ENCODE peak calls at places on chromosome 5, in ten cellular contexts. W, L, Y, E, K, A, F, D, H and S are unnamed samples.

GRCh38 chr5:71483355-71483754 is 27.9 kb downstream of the BDP1 start:
- DNase-seq in W (no peak), L (no peak), Y (peak), E (no peak), K (no peak), A (peak), F (no peak), D (peak), H (no peak), S (peak)

GRCh38 chr5:38871790-38872551 is 26.2 kb downstream of the OSMR start:
- DNase-seq in W (no peak), L (peak), Y (peak), E (no peak), K (no peak), A (peak), F (no peak), D (peak), H (no peak), S (peak)

GRCh38 chr5:73831066-73831465 is 205.1 kb downstream of the ARHGEF28 start:
- DNase-seq in W (no peak), L (no peak), Y (no peak), E (no peak), K (no peak), A (no peak), F (no peak), D (no peak), H (no peak), S (no peak)

GRCh38 chr5:174589599-174589998 is 134.8 kb upstream of the MSX2 start:
- DNase-seq in W (no peak), L (no peak), Y (no peak), E (no peak), K (no peak), A (no peak), F (no peak), D (no peak), H (no peak), S (no peak)

GRCh38 chr5:69148981-69149675 is 17.8 kb upstream of the CCNB1 start:
- DNase-seq in W (no peak), L (no peak), Y (no peak), E (no peak), K (no peak), A (no peak), F (no peak), D (no peak), H (no peak), S (no peak)

GRCh38 chr5:54608423-54609085 is 91.0 kb downstream of the SNX18 start:
- DNase-seq in W (no peak), L (no peak), Y (peak), E (no peak), K (no peak), A (no peak), F (no peak), D (no peak), H (no peak), S (no peak)

GRCh38 chr5:90285581-90285980 is 124.0 kb downstream of the CETN3 start:
- DNase-seq in W (no peak), L (no peak), Y (no peak), E (no peak), K (no peak), A (no peak), F (no peak), D (no peak), H (no peak), S (no peak)

GRCh38 chr5:170743876-170744212 is 39.7 kb upstream of the GABRP start:
- DNase-seq in W (no peak), L (no peak), Y (no peak), E (no peak), K (no peak), A (no peak), F (no peak), D (no peak), H (no peak), S (no peak)

GRCh38 chr5:153782589-153783238 is 256.0 kb downstream of the FAM114A2 start:
- DNase-seq in W (no peak), L (no peak), Y (peak), E (peak), K (no peak), A (no peak), F (no peak), D (no peak), H (no peak), S (peak)

GRCh38 chr5:125412051-125412560 is 665.7 kb upstream of the ZNF608 start:
- DNase-seq in W (no peak), L (no peak), Y (no peak), E (peak), K (no peak), A (no peak), F (no peak), D (peak), H (peak), S (no peak)

GRCh38 chr5:16539169-16539666 is 73.6 kb upstream of the ZNF622 start:
- DNase-seq in W (no peak), L (peak), Y (peak), E (no peak), K (peak), A (peak), F (no peak), D (no peak), H (peak), S (no peak)

GRCh38 chr5:129199308-129199707 is 104.8 kb downstream of the ISOC1 start:
- DNase-seq in W (no peak), L (no peak), Y (no peak), E (no peak), K (no peak), A (no peak), F (no peak), D (no peak), H (no peak), S (peak)

GRCh38 chr5:19855453-19855852 is 132.5 kb downstream of the CDH18 start:
- DNase-seq in W (no peak), L (no peak), Y (no peak), E (no peak), K (no peak), A (no peak), F (no peak), D (no peak), H (no peak), S (no peak)

GRCh38 chr5:74895906-74896305 is 29.7 kb upstream of the FAM169A start:
- DNase-seq in W (peak), L (peak), Y (peak), E (no peak), K (peak), A (peak), F (no peak), D (peak), H (peak), S (peak)

GRCh38 chr5:78127875-78128274 is 166.6 kb downstream of the AP3B1 start:
- DNase-seq in W (no peak), L (no peak), Y (no peak), E (peak), K (no peak), A (no peak), F (no peak), D (no peak), H (no peak), S (no peak)

GRCh38 chr5:1001406-1002270 is 7.0 kb upstream of the NKD2 start:
- DNase-seq in W (no peak), L (no peak), Y (no peak), E (peak), K (peak), A (no peak), F (no peak), D (no peak), H (peak), S (no peak)

GRCh38 chr5:103354446-103354845 is 95.9 kb downstream of the MACIR start:
- DNase-seq in W (no peak), L (no peak), Y (no peak), E (no peak), K (no peak), A (no peak), F (no peak), D (no peak), H (no peak), S (no peak)

GRCh38 chr5:82346376-82347212 is 68.4 kb upstream of the RPS23 start:
- DNase-seq in W (no peak), L (no peak), Y (no peak), E (no peak), K (no peak), A (no peak), F (no peak), D (no peak), H (no peak), S (no peak)